ENCODE peak calls at places on chromosomes 2 and 18, in six cellular contexts. U is transverse colon, M is ovary, L is AG10803, Q is chondrocyte, J is bronchial epithelial cell. W is an unnamed sample.

GRCh38 chr2:206558492-206558891 is 83.8 kb upstream of the FAM237A start:
- DNase-seq in U (no peak), M (no peak), L (peak; percentile 63), Q (no peak), J (no peak), W (no peak)

GRCh38 chr2:1478311-1479305 is 65.3 kb downstream of the TPO start:
- DNase-seq in U (no peak), M (no peak), L (no peak), Q (peak; percentile 76), J (no peak), W (no peak)

GRCh38 chr18:31773774-31774476 is 13.2 kb upstream of the SLC25A52 start:
- DNase-seq in U (no peak), M (no peak), L (no peak), Q (no peak), J (no peak), W (no peak)

GRCh38 chr2:12711339-12711738 is 5.4 kb upstream of the TRIB2 start:
- DNase-seq in U (no peak), M (no peak), L (no peak), Q (no peak), J (no peak), W (no peak)

GRCh38 chr2:64808092-64808491 is 154.4 kb upstream of the SERTAD2 start:
- DNase-seq in U (no peak), M (no peak), L (no peak), Q (no peak), J (no peak), W (no peak)

GRCh38 chr2:128408349-128409305 is 90.0 kb upstream of the HS6ST1 start:
- DNase-seq in U (no peak), M (no peak), L (peak; percentile 89), Q (peak; percentile 68), J (peak; percentile 68), W (no peak)

GRCh38 chr2:23900133-23900926 is 26.6 kb downstream of the ATAD2B start:
- DNase-seq in U (peak; percentile 57), M (no peak), L (no peak), Q (no peak), J (peak; percentile 87), W (no peak)

GRCh38 chr18:3722662-3723433 is 272.9 kb downstream of the TGIF1 start:
- DNase-seq in U (no peak), M (no peak), L (no peak), Q (no peak), J (no peak), W (no peak)

GRCh38 chr2:238166391-238167343 is 7.9 kb downstream of the ERFE start:
- DNase-seq in U (no peak), M (no peak), L (no peak), Q (peak; percentile 65), J (no peak), W (no peak)

GRCh38 chr2:149027602-149028250 is 10.8 kb upstream of the LYPD6B start:
- DNase-seq in U (no peak), M (no peak), L (no peak), Q (no peak), J (peak; percentile 98), W (no peak)

GRCh38 chr18:73118121-73118816 is 250.5 kb upstream of the NETO1 start:
- DNase-seq in U (no peak), M (no peak), L (peak; percentile 59), Q (no peak), J (peak; percentile 78), W (no peak)

GRCh38 chr2:47344890-47345583 is 57.9 kb upstream of the MSH2 start:
- DNase-seq in U (peak; percentile 91), M (peak; percentile 57), L (peak; percentile 54), Q (no peak), J (peak; percentile 52), W (no peak)
- TF ChIP-seq CTCF in U (peak; percentile 31), M (peak; percentile 11), L (peak; percentile 20), Q (peak; percentile 32), J (peak; percentile 18), W (no peak)

GRCh38 chr2:191245869-191246531 is 796 bp downstream of the MYO1B start:
- DNase-seq in U (peak; percentile 69), M (peak; percentile 69), L (peak; percentile 65), Q (no peak), J (peak; percentile 54), W (peak; percentile 28)

GRCh38 chr2:191244350-191244749 is 854 bp upstream of the MYO1B start:
- DNase-seq in U (no peak), M (no peak), L (no peak), Q (no peak), J (peak; percentile 97), W (no peak)

GRCh38 chr2:191246820-191247380 is 1.7 kb downstream of the MYO1B start:
- DNase-seq in U (no peak), M (no peak), L (peak; percentile 39), Q (no peak), J (no peak), W (no peak)

GRCh38 chr2:191243154-191243553 is 2.0 kb upstream of the MYO1B start:
- DNase-seq in U (no peak), M (no peak), L (no peak), Q (no peak), J (no peak), W (no peak)

DNA sequence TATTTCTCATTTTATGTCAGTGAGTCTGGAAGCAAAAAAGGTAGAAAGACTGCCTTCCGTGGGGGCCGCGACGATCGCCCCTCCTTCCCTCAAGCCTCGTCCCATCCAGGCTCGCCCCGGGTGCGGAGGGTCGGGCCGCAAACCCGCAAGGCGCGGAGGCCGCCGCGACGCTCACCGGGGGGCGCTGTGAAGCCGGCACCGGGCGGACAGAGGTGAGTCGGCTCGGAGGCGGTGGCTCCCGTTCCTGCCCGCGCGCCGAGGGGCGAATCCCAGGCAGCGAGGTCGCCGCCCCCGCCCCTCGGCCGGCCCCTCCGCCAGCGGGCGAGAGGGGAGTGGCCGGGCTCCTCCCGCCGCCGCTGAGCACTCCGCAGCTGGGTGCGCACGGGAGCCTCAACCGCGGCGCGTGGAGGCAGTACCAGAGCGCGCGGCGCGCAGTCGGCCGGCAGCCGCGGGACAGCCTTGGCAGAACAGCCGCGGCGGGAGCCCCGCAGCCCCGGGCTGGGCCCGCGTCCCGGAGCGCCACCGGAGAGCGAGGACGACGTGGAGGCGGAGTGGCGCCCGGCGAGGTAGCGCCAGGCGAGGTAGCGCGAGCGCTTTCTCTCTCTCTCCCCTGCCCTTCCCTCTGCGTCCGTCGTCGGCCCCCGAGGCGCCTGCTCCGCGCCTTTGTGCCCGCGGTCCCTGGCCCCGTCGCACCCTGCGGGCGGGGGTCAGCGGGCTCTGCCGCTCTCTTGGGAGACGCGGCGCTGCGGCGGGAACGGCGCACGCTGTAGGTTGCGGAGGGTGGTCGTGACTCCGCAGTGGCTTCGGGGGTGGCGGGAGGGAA is at the start of gene MYO1B:
- DNase-seq in U (peak; percentile 82), M (peak; percentile 63), L (peak; percentile 80), Q (no peak), J (peak; percentile 74), W (peak; percentile 58)
- TF ChIP-seq CTCF in U (peak; percentile 55), M (peak; percentile 60), L (peak; percentile 36), Q (peak; percentile 81), J (peak; percentile 70), W (no peak)

GRCh38 chr2:26785431-26786206 is at the start of gene CENPA:
- DNase-seq in U (peak; percentile 98), M (peak; percentile 98), L (peak; percentile 100), Q (peak; percentile 97), J (peak; percentile 99), W (peak; percentile 87)

GRCh38 chr2:26784570-26785234 is 1.2 kb upstream of the CENPA start:
- DNase-seq in U (no peak), M (no peak), L (no peak), Q (no peak), J (no peak), W (no peak)

GRCh38 chr2:26782876-26783704 is 2.8 kb upstream of the CENPA start:
- DNase-seq in U (peak; percentile 67), M (no peak), L (no peak), Q (no peak), J (no peak), W (no peak)

DNA sequence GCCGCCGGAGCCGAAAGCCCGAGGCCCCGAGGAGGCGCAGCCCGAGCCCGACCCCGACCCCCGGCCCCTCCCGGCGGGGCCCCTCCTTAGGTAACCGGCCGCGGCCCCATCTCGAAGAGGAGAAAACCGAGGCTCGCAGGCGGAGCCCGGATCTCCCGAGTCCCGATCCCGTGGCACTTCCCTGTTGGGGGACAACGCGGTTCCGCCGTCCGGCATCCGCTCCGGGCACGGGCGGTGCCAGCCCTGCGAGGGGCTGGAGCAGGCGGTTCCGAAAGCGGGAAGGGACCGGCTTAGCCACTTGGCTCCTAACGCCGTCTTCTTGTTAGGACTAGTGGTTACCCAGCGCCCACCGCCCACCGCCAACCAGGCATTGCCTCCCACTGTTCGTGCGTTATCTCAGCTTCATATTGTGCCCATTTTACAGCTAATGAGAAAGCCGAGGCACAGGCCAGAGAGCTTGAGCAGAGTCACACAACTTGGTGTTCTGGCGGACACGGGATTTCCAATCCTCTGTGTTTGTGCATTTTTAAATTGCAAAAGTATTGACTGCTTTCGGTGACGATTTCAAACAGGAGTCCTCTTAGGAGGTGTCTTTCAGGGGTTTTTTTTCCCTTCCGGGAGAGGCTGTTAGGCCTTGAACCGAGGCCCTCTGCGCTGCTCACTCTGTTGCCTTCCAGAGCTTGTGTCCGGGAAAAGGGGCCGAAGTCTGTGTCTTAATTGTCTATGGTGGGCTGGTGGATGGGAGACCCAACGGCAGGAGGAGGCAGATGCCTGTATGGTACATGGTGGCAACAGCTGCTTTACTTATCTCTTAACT is 559 bp downstream of the CENPA start:
- DNase-seq in U (no peak), M (no peak), L (no peak), Q (no peak), J (no peak), W (no peak)
- TF ChIP-seq CTCF in U (no peak), M (no peak), L (no peak), Q (no peak), J (no peak), W (no peak)

DNA sequence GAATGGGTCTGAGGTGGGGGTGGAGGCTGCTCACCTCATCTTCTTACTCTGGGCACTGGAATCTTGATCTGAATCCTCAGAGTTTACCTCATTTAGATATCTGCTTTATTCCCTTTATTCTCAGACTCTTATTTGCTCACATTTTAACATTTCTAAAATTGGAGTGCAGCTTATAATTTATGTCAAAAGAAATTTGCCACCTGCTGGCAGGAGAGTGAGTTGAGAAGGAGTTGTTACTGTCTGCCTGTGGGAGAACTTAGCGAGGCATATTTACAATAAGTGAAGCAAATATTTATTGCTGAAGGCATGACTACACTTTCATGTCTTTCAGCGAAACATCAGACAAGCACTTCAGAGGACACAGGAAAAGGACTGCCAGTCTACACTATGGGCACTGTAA is 16.4 kb upstream of the KIAA2012 start:
- DNase-seq in U (no peak), M (no peak), L (no peak), Q (no peak), J (peak; percentile 31), W (no peak)
- TF ChIP-seq CTCF in U (peak; percentile 10), M (no peak), L (peak; percentile 30), Q (peak; percentile 76), J (peak; percentile 19), W (no peak)

GRCh38 chr2:156333274-156333950 is 891 bp upstream of the NR4A2 start:
- DNase-seq in U (no peak), M (no peak), L (no peak), Q (no peak), J (no peak), W (no peak)

GRCh38 chr2:156334496-156335478 is 2.3 kb upstream of the NR4A2 start:
- DNase-seq in U (peak; percentile 93), M (peak; percentile 97), L (peak; percentile 92), Q (peak; percentile 84), J (peak; percentile 76), W (peak; percentile 77)

GRCh38 chr2:156332452-156333273 is at the start of gene NR4A2:
- DNase-seq in U (peak; percentile 95), M (peak; percentile 94), L (peak; percentile 76), Q (peak; percentile 85), J (peak; percentile 84), W (peak; percentile 81)

GRCh38 chr2:156331572-156332451 is 709 bp downstream of the NR4A2 start:
- DNase-seq in U (peak; percentile 74), M (peak; percentile 83), L (peak; percentile 85), Q (peak; percentile 62), J (peak; percentile 74), W (peak; percentile 40)

GRCh38 chr2:156333951-156334495 is 1.5 kb upstream of the NR4A2 start:
- DNase-seq in U (peak; percentile 77), M (peak; percentile 88), L (peak; percentile 78), Q (peak; percentile 92), J (no peak), W (peak; percentile 74)
- TF ChIP-seq CTCF in U (no peak), M (peak; percentile 33), L (no peak), Q (no peak), J (no peak), W (no peak)